ENCODE peak calls at places on chromosomes 3 and 15, in four cellular contexts. M is GM12878, L is HepG2, F is H1. C is an unnamed sample.

GRCh38 chr15:73992594-73992898 is 451 bp upstream of the STOML1 start:
- DNase-seq in M (no peak), L (no peak), F (no peak), C (no peak)

GRCh38 chr3:123083446-123084124 is 16.8 kb downstream of the PDIA5 start:
- DNase-seq in M (no peak), L (no peak), F (no peak), C (no peak)

GRCh38 chr3:70982700-70983140 is 600.8 kb downstream of the FOXP1 start:
- DNase-seq in M (peak), L (no peak), F (no peak), C (no peak)

GRCh38 chr3:142850395-142851023 is 38.4 kb downstream of the PCOLCE2 start:
- DNase-seq in M (no peak), L (peak), F (no peak), C (no peak)

GRCh38 chr3:48599509-48600285 is 4.6 kb upstream of the COL7A1 start:
- DNase-seq in M (no peak), L (no peak), F (no peak), C (no peak)

GRCh38 chr3:196246612-196247308 is 30.4 kb downstream of the SLC51A start:
- DNase-seq in M (no peak), L (no peak), F (no peak), C (no peak)

GRCh38 chr15:94075349-94075748 is 156.0 kb upstream of the MCTP2 start:
- DNase-seq in M (no peak), L (no peak), F (no peak), C (no peak)

GRCh38 chr3:197522183-197522715 is 33.5 kb downstream of the BDH1 start:
- DNase-seq in M (no peak), L (no peak), F (no peak), C (no peak)

GRCh38 chr3:14245240-14245639 is 66.6 kb downstream of the LSM3 start:
- DNase-seq in M (no peak), L (no peak), F (no peak), C (no peak)

GRCh38 chr15:34753236-34753894 is 1.4 kb downstream of the GJD2 start:
- DNase-seq in M (no peak), L (peak), F (peak), C (peak)

GRCh38 chr3:120173056-120173675 is 78.9 kb upstream of the GSK3B start:
- DNase-seq in M (no peak), L (no peak), F (no peak), C (no peak)

GRCh38 chr15:51848811-51849210 is 19.4 kb downstream of the TMOD3 start:
- DNase-seq in M (no peak), L (no peak), F (no peak), C (no peak)

GRCh38 chr15:84842781-84843180 is 25.6 kb downstream of the ALPK3 start:
- DNase-seq in M (no peak), L (no peak), F (no peak), C (no peak)
- TF ChIP-seq YY1 in M (no peak), L (no peak), F (no peak), C (no peak)

DNA sequence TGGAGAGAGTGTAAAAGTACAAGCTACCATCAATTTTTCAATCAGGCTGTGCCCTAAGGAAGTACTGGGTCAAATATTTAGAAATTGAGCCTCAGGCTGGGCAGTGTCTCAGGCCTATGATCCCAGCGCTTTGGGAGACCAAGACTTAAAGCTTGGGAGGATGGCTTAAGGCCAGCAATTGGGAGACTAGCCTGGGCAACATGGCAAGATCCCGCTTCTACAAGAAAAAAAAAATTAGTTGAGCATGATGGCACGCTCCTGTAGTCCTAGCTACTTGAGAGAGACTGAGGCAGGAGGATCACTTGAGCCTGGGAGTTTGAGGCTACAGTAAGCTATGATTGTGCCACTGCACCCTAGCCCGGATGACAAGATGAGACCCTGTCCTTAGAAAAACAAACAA is 2.0 kb upstream of the UBP1 start:
- DNase-seq in M (no peak), L (no peak), F (no peak), C (no peak)
- H3K4me3 ChIP-seq in M (no peak), L (no peak), F (no peak), C (no peak)

DNA sequence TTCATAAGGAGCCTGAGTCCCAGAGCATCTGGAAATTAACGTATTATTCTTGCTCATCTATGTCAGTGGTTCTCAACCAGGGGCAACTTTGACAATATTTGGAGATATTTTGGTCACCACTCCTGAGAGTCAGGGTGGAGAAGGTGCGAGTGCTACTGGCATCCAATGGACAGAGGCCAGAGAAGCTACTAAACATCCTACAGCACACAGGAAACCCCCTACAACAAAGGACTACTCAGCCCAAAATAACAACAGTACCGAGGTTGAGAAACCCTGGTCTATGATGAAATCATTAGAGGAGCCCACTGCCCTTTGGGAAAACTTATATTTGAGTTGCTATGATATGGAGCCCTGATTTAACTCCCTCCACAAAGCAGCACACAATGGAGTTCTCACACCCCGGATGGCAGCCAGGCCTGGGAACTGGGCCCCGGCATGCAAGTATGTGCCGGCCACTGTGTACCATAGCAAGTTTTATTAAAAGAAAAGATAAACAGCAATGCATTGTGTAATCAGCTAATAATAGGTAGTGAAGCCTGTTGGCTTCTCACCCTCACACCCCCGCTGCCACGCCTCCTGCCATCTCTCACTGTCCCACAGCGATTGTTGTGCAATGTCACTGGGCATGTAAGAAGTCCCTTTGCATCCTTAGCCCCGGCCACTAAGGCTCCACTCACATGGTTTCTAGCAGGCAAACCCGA is 109.8 kb downstream of the AQP9 start:
- DNase-seq in M (no peak), L (no peak), F (no peak), C (no peak)
- TF ChIP-seq SUZ12 in M (no peak), L (no peak), F (no peak), C (no peak)

GRCh38 chr3:12818773-12819172 is 22.3 kb downstream of the CAND2 start:
- DNase-seq in M (no peak), L (no peak), F (no peak), C (no peak)

GRCh38 chr3:12816521-12817340 is 20.3 kb downstream of the CAND2 start:
- DNase-seq in M (no peak), L (no peak), F (no peak), C (no peak)

GRCh38 chr3:12818273-12818672 is 21.8 kb downstream of the CAND2 start:
- DNase-seq in M (no peak), L (no peak), F (no peak), C (no peak)

GRCh38 chr3:12815719-12816118 is 19.2 kb downstream of the CAND2 start:
- DNase-seq in M (no peak), L (no peak), F (no peak), C (no peak)

GRCh38 chr3:12817341-12817705 is 20.8 kb downstream of the CAND2 start:
- DNase-seq in M (no peak), L (no peak), F (no peak), C (no peak)
- TF ChIP-seq YY1 in M (no peak), L (no peak), F (no peak), C (no peak)

GRCh38 chr15:90161946-90162345 is 39.2 kb upstream of the SEMA4B start:
- DNase-seq in M (peak), L (no peak), F (no peak), C (no peak)

GRCh38 chr15:90162956-90163355 is 38.2 kb upstream of the SEMA4B start:
- DNase-seq in M (no peak), L (no peak), F (no peak), C (no peak)

GRCh38 chr15:90165659-90166489 is 35.3 kb upstream of the SEMA4B start:
- DNase-seq in M (peak), L (peak), F (no peak), C (no peak)

GRCh38 chr15:90167121-90167520 is 34.0 kb upstream of the SEMA4B start:
- DNase-seq in M (no peak), L (no peak), F (no peak), C (no peak)

DNA sequence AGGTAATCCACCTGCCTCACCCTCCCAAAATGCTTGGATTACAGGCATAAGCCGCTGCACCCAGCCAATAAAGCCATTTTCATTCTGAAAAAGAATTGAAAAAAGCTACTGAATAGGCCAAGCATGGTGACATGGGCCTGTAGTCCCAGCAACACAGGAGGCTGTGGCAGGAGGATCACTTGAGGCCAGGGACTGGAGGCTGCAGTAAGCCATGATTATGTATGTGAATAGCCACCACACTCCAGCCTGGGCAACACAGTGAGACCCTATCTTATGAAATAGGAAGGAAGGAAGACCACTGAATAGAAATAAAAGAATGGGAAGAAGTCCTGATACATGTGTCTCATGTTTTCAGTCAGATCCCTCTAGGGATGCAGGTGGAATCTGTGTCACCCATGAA is 36.0 kb upstream of the SEMA4B start:
- DNase-seq in M (no peak), L (no peak), F (no peak), C (no peak)
- H3K4me3 ChIP-seq in M (no peak), L (no peak), F (no peak), C (no peak)

GRCh38 chr3:37492977-37493471 is 318.6 kb upstream of the LRRFIP2 start:
- DNase-seq in M (no peak), L (no peak), F (no peak), C (no peak)
- TF ChIP-seq SUZ12 in M (no peak), L (no peak), F (no peak), C (no peak)

GRCh38 chr15:71282086-71282485 is 166.8 kb downstream of the THSD4 start:
- DNase-seq in M (no peak), L (no peak), F (no peak), C (no peak)
- TF ChIP-seq YY1 in M (no peak), L (no peak), F (no peak), C (no peak)